ENCODE peak calls at places on chromosomes 4 and X, in five cellular contexts. Q is endothelial cell of umbilical vein, W is ascending aorta, Y is fibroblast of lung, M is left ventricle myocardium inferior. G is an unnamed sample.

GRCh38 chr4:98744372-98745150 is 86.2 kb upstream of the TSPAN5 start:
- DNase-seq in Q (peak), M (no peak), W (no peak), Y (no peak), G (no peak)

GRCh38 chrX:49862093-49862492 is 17.2 kb upstream of the USP27X start:
- DNase-seq in W (no peak), Y (no peak), Q (no peak), M (no peak), G (no peak)

GRCh38 chrX:1394731-1395501 is 3.0 kb upstream of the SLC25A6 start:
- DNase-seq in Q (no peak), W (no peak), M (peak), Y (no peak), G (no peak)

GRCh38 chr4:182242793-182243192 is 409 bp upstream of the TENM3 start:
- DNase-seq in Q (no peak), Y (peak), W (no peak), M (no peak), G (peak)

GRCh38 chr4:94342713-94343112 is at the start of gene HPGDS:
- DNase-seq in M (no peak), W (no peak), Q (no peak), Y (no peak), G (no peak)

GRCh38 chr4:140971077-140971792 is 162.0 kb downstream of the RNF150 start:
- DNase-seq in Y (no peak), Q (no peak), M (no peak), W (no peak), G (no peak)

GRCh38 chrX:100647095-100647494 is 3.1 kb downstream of the SRPX2 start:
- DNase-seq in M (no peak), Y (peak), Q (peak), W (no peak), G (peak)

GRCh38 chrX:153689654-153690465 is 2.1 kb downstream of the SLC6A8 start:
- DNase-seq in Y (no peak), W (no peak), M (no peak), Q (no peak), G (no peak)

GRCh38 chr4:185471235-185472062 is at the start of gene CCDC110:
- DNase-seq in W (peak), Q (peak), M (peak), Y (peak), G (peak)

GRCh38 chr4:77699731-77700210 is 94.2 kb downstream of the CXCL13 start:
- DNase-seq in M (no peak), W (no peak), Q (peak), Y (peak), G (peak)

GRCh38 chrX:100413231-100413630 is 3.2 kb upstream of the PCDH19 start:
- DNase-seq in W (no peak), Q (peak), M (no peak), Y (peak), G (peak)

GRCh38 chr4:122503214-122503613 is 46.7 kb upstream of the IL2 start:
- DNase-seq in Q (peak), W (no peak), Y (no peak), M (no peak), G (no peak)

GRCh38 chrX:123475068-123475724 is 257.7 kb downstream of the THOC2 start:
- DNase-seq in Y (no peak), Q (no peak), W (no peak), M (no peak), G (no peak)

GRCh38 chr4:85607624-85608023 is 132.7 kb downstream of the ARHGAP24 start:
- DNase-seq in Q (no peak), Y (no peak), W (no peak), M (no peak), G (no peak)

GRCh38 chrX:39063037-39063436 is 261.8 kb downstream of the MID1IP1 start:
- DNase-seq in Q (no peak), M (no peak), W (no peak), Y (peak), G (no peak)

GRCh38 chr4:74543247-74543670 is 98.3 kb downstream of the AREG start:
- DNase-seq in Y (no peak), M (no peak), Q (no peak), W (no peak), G (no peak)

GRCh38 chrX:106959897-106960296 is 39.7 kb downstream of the CLDN2 start:
- DNase-seq in Q (peak), Y (peak), M (no peak), W (no peak), G (peak)

GRCh38 chr4:140266958-140267568 is 106.4 kb upstream of the SCOC start:
- DNase-seq in M (no peak), W (no peak), Y (peak), Q (no peak), G (peak)

GRCh38 chr4:14375816-14376215 is 626.5 kb upstream of the CPEB2 start:
- DNase-seq in W (no peak), Q (no peak), M (no peak), Y (no peak), G (peak)

GRCh38 chr4:8478801-8479744 is 38.5 kb downstream of the TRMT44 start:
- DNase-seq in M (no peak), W (no peak), Y (peak), Q (no peak), G (peak)

GRCh38 chrX:135484636-135485289 is 35.7 kb upstream of the INTS6L start:
- DNase-seq in Q (peak), M (no peak), Y (peak), W (no peak), G (peak)

GRCh38 chr4:152118108-152118507 is 357.3 kb upstream of the GATB start:
- DNase-seq in M (no peak), Q (no peak), Y (no peak), W (no peak), G (no peak)

GRCh38 chr4:78331186-78331585 is 220.4 kb upstream of the ANXA3 start:
- DNase-seq in Y (no peak), M (no peak), Q (no peak), W (no peak), G (no peak)

GRCh38 chrX:71492086-71493065 is 40.5 kb upstream of the OGT start:
- DNase-seq in W (no peak), Y (peak), M (peak), Q (peak), G (peak)
- H3K4me3 ChIP-seq in W (peak), Y (peak), M (peak), Q (peak), G (peak)

GRCh38 chrX:13752141-13752540 is 17.6 kb downstream of the OFD1 start:
- DNase-seq in M (no peak), Y (no peak), Q (no peak), W (no peak), G (no peak)

GRCh38 chrX:13748486-13748885 is 13.9 kb downstream of the OFD1 start:
- DNase-seq in Y (no peak), Q (no peak), W (no peak), M (no peak), G (no peak)

GRCh38 chrX:13750204-13750603 is 15.7 kb downstream of the OFD1 start:
- DNase-seq in W (no peak), Q (peak), M (no peak), Y (peak), G (no peak)

GRCh38 chrX:13750812-13751211 is 16.3 kb downstream of the OFD1 start:
- DNase-seq in W (no peak), Q (no peak), Y (no peak), M (no peak), G (no peak)

DNA sequence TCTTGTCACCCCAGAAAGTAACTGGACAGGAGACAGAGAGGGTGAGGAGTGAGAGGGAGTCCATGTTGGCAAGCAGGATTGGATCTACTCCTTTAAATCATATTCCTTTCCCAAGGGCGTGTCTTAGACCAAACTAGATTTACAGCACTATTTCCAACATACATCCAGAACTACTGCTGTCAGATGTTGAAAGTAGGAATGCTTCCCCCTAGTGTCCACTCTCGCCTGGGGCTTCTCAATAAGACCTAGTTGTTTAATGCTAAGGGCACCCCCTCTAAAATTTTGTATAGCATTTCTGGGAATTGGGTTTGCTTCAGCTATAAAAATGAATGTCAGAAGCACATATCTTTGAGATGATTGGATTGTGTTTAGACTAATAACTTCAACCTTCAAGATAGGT is 13.3 kb downstream of the OFD1 start:
- DNase-seq in M (peak), Y (peak), Q (peak), W (no peak), G (no peak)
- TF ChIP-seq CTCF in M (peak), Y (peak), Q (peak), W (no peak), G (peak)

DNA sequence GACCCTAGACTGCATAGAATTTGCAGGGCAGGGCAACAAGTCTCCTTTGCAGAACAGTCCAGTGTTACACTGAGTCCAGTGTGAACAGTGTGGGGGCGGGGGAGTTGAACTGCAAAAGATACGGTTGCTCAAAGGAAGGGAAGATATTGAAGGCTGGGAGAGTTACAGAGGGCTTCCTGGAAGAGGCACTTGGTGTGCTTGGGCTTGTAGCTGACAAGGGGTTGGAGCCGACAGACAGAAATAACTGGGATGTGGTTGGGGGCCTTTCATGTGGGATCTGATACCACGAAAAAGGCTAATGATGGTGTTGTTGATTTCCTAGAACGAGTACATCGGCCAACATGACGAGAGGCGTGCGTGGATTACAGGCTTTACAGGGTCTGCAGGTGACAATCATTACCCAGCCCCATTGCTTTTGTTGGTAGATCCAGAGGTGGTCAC is 6.1 kb downstream of the XPNPEP2 start:
- DNase-seq in Q (no peak), Y (no peak), M (no peak), W (no peak), G (no peak)
- H3K4me3 ChIP-seq in Q (no peak), Y (no peak), M (no peak), W (no peak), G (no peak)

DNA sequence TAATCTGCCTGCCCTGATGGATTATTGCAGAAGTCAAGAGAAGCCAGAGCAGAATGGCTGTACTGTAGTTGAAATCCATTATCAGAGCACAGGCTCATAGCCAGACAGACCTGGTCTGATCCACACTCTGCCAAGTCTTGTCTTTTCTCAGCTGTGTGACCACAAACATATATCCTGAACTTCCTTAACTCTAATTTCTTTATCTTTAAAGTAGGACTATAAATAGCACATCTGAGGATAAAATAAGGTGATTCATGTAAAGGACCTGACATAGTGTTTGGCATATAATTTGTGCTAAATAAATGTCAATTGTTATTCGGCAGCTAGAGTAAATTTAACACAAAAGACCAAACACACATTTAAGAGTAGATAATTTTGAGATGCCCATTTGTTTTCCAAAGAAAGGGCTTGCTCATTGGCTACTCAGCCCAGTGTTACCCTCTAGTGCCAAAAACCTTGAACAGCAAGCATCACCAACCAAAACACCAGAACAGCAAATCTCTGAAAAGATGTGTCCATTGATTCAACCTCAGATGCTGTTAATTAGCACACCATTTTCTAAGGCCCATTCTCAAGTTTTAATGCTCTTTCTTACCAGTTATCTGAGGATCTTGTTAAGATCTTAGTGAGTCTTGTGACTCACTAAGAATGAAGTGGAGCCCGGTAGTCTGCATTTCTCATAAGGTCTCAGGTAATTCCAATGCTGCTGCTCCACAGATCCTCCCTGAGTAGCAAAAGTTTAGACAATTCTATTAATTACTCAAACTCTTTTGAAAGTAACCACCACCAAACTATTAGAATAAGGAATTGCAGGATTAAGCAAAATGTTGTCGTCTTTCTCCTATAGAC is 108.8 kb downstream of the HHIP start:
- DNase-seq in Y (peak), W (no peak), M (no peak), Q (peak), G (peak)
- TF ChIP-seq CTCF in Y (peak), W (no peak), M (peak), Q (peak), G (peak)